ENCODE peak calls at places on chromosome 11, in six cellular contexts. U, I, K, X, R and H are unnamed samples.

GRCh38 chr11:90756617-90757016 is 533.8 kb upstream of the CHORDC1 start:
- DNase-seq in U (no peak), I (no peak), K (no peak), X (no peak), R (no peak), H (no peak)

GRCh38 chr11:122319842-122320555 is 204.0 kb upstream of the BLID start:
- DNase-seq in U (no peak), I (no peak), K (no peak), X (no peak), R (no peak), H (no peak)

GRCh38 chr11:110878513-110878912 is 166.3 kb upstream of the ARHGAP20 start:
- DNase-seq in U (peak; percentile 76), I (no peak), K (no peak), X (no peak), R (peak; percentile 5), H (peak; percentile 60)

GRCh38 chr11:8338138-8338537 is 74.5 kb upstream of the LMO1 start:
- DNase-seq in U (peak; percentile 32), I (no peak), K (peak; percentile 11), X (no peak), R (no peak), H (no peak)

GRCh38 chr11:35118906-35119305 is 20.1 kb upstream of the CD44 start:
- DNase-seq in U (no peak), I (no peak), K (no peak), X (no peak), R (no peak), H (no peak)

GRCh38 chr11:114180301-114181055 is 115.7 kb upstream of the NNMT start:
- DNase-seq in U (no peak), I (no peak), K (peak; percentile 36), X (no peak), R (peak; percentile 44), H (no peak)

GRCh38 chr11:1931791-1932480 is 12.4 kb downstream of the TNNT3 start:
- DNase-seq in U (no peak), I (no peak), K (no peak), X (no peak), R (no peak), H (no peak)

GRCh38 chr11:118310271-118310670 is 5.7 kb downstream of the CD3E start:
- DNase-seq in U (no peak), I (no peak), K (no peak), X (no peak), R (no peak), H (no peak)

GRCh38 chr11:1889941-1890855 is 1.5 kb downstream of the PRR33 start:
- DNase-seq in U (no peak), I (no peak), K (no peak), X (peak; percentile 61), R (no peak), H (no peak)